ENCODE peak calls at places on chromosomes 6 and 20, in ten cellular contexts. One of them, this sample, is unnamed.

GRCh38 chr6:167550936-167551633 is 226.2 kb downstream of the TTLL2 start:
- DNase-seq in effector CD4-positive, alpha-beta T cell: no peak
- DNase-seq in WTC11: no peak
- DNase-seq in lower leg skin: peak
- DNase-seq in HS-5: no peak
- DNase-seq in CD8-positive, alpha-beta T cell: no peak
- DNase-seq in stimulated activated naive CD8-positive, alpha-beta T cell treated with anti-CD3 and anti-CD28 coated beads, Interleukin-15, Interleukin-2, amounts not matched to agents 100 U/mL and 50 U/mL, for 24 hours: no peak
- DNase-seq in activated B cell treated with CpG ODN at 0.5 μM for 24 hours: no peak
- DNase-seq in left ventricle myocardium superior: peak
- DNase-seq in mesothelial cell of epicardium: no peak
- DNase-seq in this sample: no peak

GRCh38 chr20:29790510-29790909 is 1467.0 kb upstream of the DEFB115 start:
- DNase-seq in effector CD4-positive, alpha-beta T cell: no peak
- DNase-seq in WTC11: no peak
- DNase-seq in lower leg skin: no peak
- DNase-seq in HS-5: no peak
- DNase-seq in CD8-positive, alpha-beta T cell: no peak
- DNase-seq in stimulated activated naive CD8-positive, alpha-beta T cell treated with anti-CD3 and anti-CD28 coated beads, Interleukin-15, Interleukin-2, amounts not matched to agents 100 U/mL and 50 U/mL, for 24 hours: no peak
- DNase-seq in activated B cell treated with CpG ODN at 0.5 μM for 24 hours: no peak
- DNase-seq in left ventricle myocardium superior: no peak
- DNase-seq in mesothelial cell of epicardium: no peak
- DNase-seq in this sample: no peak

GRCh38 chr6:138896104-138896756 is 91.8 kb downstream of the REPS1 start:
- DNase-seq in effector CD4-positive, alpha-beta T cell: no peak
- DNase-seq in WTC11: no peak
- DNase-seq in lower leg skin: no peak
- DNase-seq in HS-5: no peak
- DNase-seq in CD8-positive, alpha-beta T cell: no peak
- DNase-seq in stimulated activated naive CD8-positive, alpha-beta T cell treated with anti-CD3 and anti-CD28 coated beads, Interleukin-15, Interleukin-2, amounts not matched to agents 100 U/mL and 50 U/mL, for 24 hours: no peak
- DNase-seq in activated B cell treated with CpG ODN at 0.5 μM for 24 hours: no peak
- DNase-seq in left ventricle myocardium superior: no peak
- DNase-seq in mesothelial cell of epicardium: no peak
- DNase-seq in this sample: no peak

GRCh38 chr6:49087372-49087771 is 375.7 kb downstream of the MMUT start:
- DNase-seq in effector CD4-positive, alpha-beta T cell: no peak
- DNase-seq in WTC11: no peak
- DNase-seq in lower leg skin: no peak
- DNase-seq in HS-5: peak
- DNase-seq in CD8-positive, alpha-beta T cell: no peak
- DNase-seq in stimulated activated naive CD8-positive, alpha-beta T cell treated with anti-CD3 and anti-CD28 coated beads, Interleukin-15, Interleukin-2, amounts not matched to agents 100 U/mL and 50 U/mL, for 24 hours: no peak
- DNase-seq in activated B cell treated with CpG ODN at 0.5 μM for 24 hours: no peak
- DNase-seq in left ventricle myocardium superior: no peak
- DNase-seq in mesothelial cell of epicardium: no peak
- DNase-seq in this sample: no peak

GRCh38 chr6:165884813-165885765 is 222.0 kb upstream of the PDE10A start:
- DNase-seq in effector CD4-positive, alpha-beta T cell: peak
- DNase-seq in WTC11: peak
- DNase-seq in lower leg skin: peak
- DNase-seq in HS-5: no peak
- DNase-seq in CD8-positive, alpha-beta T cell: peak
- DNase-seq in stimulated activated naive CD8-positive, alpha-beta T cell treated with anti-CD3 and anti-CD28 coated beads, Interleukin-15, Interleukin-2, amounts not matched to agents 100 U/mL and 50 U/mL, for 24 hours: peak
- DNase-seq in activated B cell treated with CpG ODN at 0.5 μM for 24 hours: peak
- DNase-seq in left ventricle myocardium superior: peak
- DNase-seq in mesothelial cell of epicardium: peak
- DNase-seq in this sample: no peak

GRCh38 chr6:137589067-137589848 is 95.1 kb upstream of the OLIG3 start:
- DNase-seq in effector CD4-positive, alpha-beta T cell: peak
- DNase-seq in WTC11: peak
- DNase-seq in lower leg skin: no peak
- DNase-seq in HS-5: no peak
- DNase-seq in CD8-positive, alpha-beta T cell: peak
- DNase-seq in stimulated activated naive CD8-positive, alpha-beta T cell treated with anti-CD3 and anti-CD28 coated beads, Interleukin-15, Interleukin-2, amounts not matched to agents 100 U/mL and 50 U/mL, for 24 hours: peak
- DNase-seq in activated B cell treated with CpG ODN at 0.5 μM for 24 hours: no peak
- DNase-seq in left ventricle myocardium superior: no peak
- DNase-seq in mesothelial cell of epicardium: no peak
- DNase-seq in this sample: peak

GRCh38 chr6:136178749-136179148 is 71.4 kb downstream of the MTFR2 start:
- DNase-seq in effector CD4-positive, alpha-beta T cell: no peak
- DNase-seq in WTC11: no peak
- DNase-seq in lower leg skin: no peak
- DNase-seq in HS-5: no peak
- DNase-seq in CD8-positive, alpha-beta T cell: no peak
- DNase-seq in stimulated activated naive CD8-positive, alpha-beta T cell treated with anti-CD3 and anti-CD28 coated beads, Interleukin-15, Interleukin-2, amounts not matched to agents 100 U/mL and 50 U/mL, for 24 hours: no peak
- DNase-seq in activated B cell treated with CpG ODN at 0.5 μM for 24 hours: no peak
- DNase-seq in left ventricle myocardium superior: no peak
- DNase-seq in mesothelial cell of epicardium: no peak
- DNase-seq in this sample: no peak

GRCh38 chr6:15927531-15928230 is 201.2 kb upstream of the MYLIP start:
- DNase-seq in effector CD4-positive, alpha-beta T cell: no peak
- DNase-seq in WTC11: no peak
- DNase-seq in lower leg skin: no peak
- DNase-seq in HS-5: no peak
- DNase-seq in CD8-positive, alpha-beta T cell: no peak
- DNase-seq in stimulated activated naive CD8-positive, alpha-beta T cell treated with anti-CD3 and anti-CD28 coated beads, Interleukin-15, Interleukin-2, amounts not matched to agents 100 U/mL and 50 U/mL, for 24 hours: no peak
- DNase-seq in activated B cell treated with CpG ODN at 0.5 μM for 24 hours: no peak
- DNase-seq in left ventricle myocardium superior: no peak
- DNase-seq in mesothelial cell of epicardium: no peak
- DNase-seq in this sample: no peak

GRCh38 chr6:37630281-37630799 is 67.3 kb downstream of the MDGA1 start:
- DNase-seq in effector CD4-positive, alpha-beta T cell: no peak
- DNase-seq in WTC11: no peak
- DNase-seq in lower leg skin: no peak
- DNase-seq in HS-5: peak
- DNase-seq in CD8-positive, alpha-beta T cell: no peak
- DNase-seq in stimulated activated naive CD8-positive, alpha-beta T cell treated with anti-CD3 and anti-CD28 coated beads, Interleukin-15, Interleukin-2, amounts not matched to agents 100 U/mL and 50 U/mL, for 24 hours: no peak
- DNase-seq in activated B cell treated with CpG ODN at 0.5 μM for 24 hours: no peak
- DNase-seq in left ventricle myocardium superior: no peak
- DNase-seq in mesothelial cell of epicardium: no peak
- DNase-seq in this sample: no peak

This sample was measured in T-helper 22 cell.